ENCODE peak calls at places on chromosomes 7 and 10, in six cellular contexts. Z is activated CD8-positive, alpha-beta memory T cell treated with anti-CD3 and anti-CD28 coated beads, Interleukin-2, amount 50 U/mL, for 48 hours; G is stromal cell of bone marrow; H is T-helper 17 cell; M is CD8-positive, alpha-beta memory T cell; I is effector CD4-positive, alpha-beta T cell. S is an unnamed sample.
A peak's percentile ranks its signal among the peaks of the same experiment; 100 is the strongest.

GRCh38 chr10:43140414-43140813 is 2.2 kb downstream of the CSGALNACT2 start:
- DNase-seq in I (no peak), Z (no peak), M (peak; percentile 50), H (no peak), G (peak; percentile 87), S (no peak)

GRCh38 chr10:6275022-6275997 is 72.6 kb downstream of the PFKFB3 start:
- DNase-seq in G (peak; percentile 98), I (peak; percentile 86), Z (peak; percentile 91), H (peak; percentile 77), M (peak; percentile 88), S (peak; percentile 86)

GRCh38 chr10:71963351-71963755 is 842 bp upstream of the CHST3 start:
- DNase-seq in G (no peak), Z (no peak), I (no peak), H (no peak), M (no peak), S (no peak)

GRCh38 chr7:117216436-117217069 is 106.3 kb downstream of the WNT2 start:
- DNase-seq in I (no peak), Z (no peak), H (no peak), G (no peak), M (no peak), S (no peak)

GRCh38 chr10:114902151-114902550 is 35.8 kb upstream of the TRUB1 start:
- DNase-seq in I (no peak), Z (no peak), M (no peak), G (no peak), H (no peak), S (no peak)

GRCh38 chr10:33333260-33334169 is 952 bp downstream of the NRP1 start:
- DNase-seq in M (peak; percentile 30), I (no peak), G (no peak), Z (no peak), H (no peak), S (no peak)

GRCh38 chr7:107179326-107180163 is 10.7 kb downstream of the HBP1 start:
- DNase-seq in I (no peak), Z (no peak), H (no peak), G (no peak), M (no peak), S (no peak)

GRCh38 chr10:63521389-63522128 is at the start of gene REEP3:
- DNase-seq in M (peak; percentile 61), Z (peak; percentile 84), G (peak; percentile 49), H (peak; percentile 31), I (peak; percentile 34), S (peak; percentile 44)

GRCh38 chr7:30907527-30908267 is 4.0 kb upstream of the AQP1 start:
- DNase-seq in G (no peak), I (no peak), M (no peak), Z (no peak), H (no peak), S (no peak)

GRCh38 chr7:11237742-11238141 is 264.1 kb downstream of the PHF14 start:
- DNase-seq in I (no peak), G (no peak), H (no peak), M (no peak), Z (no peak), S (no peak)

GRCh38 chr10:88260329-88261051 is 322.6 kb downstream of the RNLS start:
- DNase-seq in G (no peak), H (no peak), M (no peak), Z (no peak), I (no peak), S (no peak)

GRCh38 chr10:2980791-2981360 is 86.5 kb upstream of the PFKP start:
- DNase-seq in H (no peak), I (no peak), Z (no peak), M (no peak), G (no peak), S (no peak)

S was measured in effector memory CD8-positive, alpha-beta T cell.